ENCODE peak calls at places on chromosomes 13 and 19, in seven cellular contexts. Z is Karpas-422; W is effector memory CD4-positive, alpha-beta T cell; N is neural progenitor cell; A is AG04450; V is upper lobe of right lung; S is tibial nerve. B is an unnamed sample.

GRCh38 chr19:46306501-46306900 is 9.7 kb downstream of the HIF3A start:
- DNase-seq in N (no peak), A (no peak), S (no peak), W (no peak), Z (no peak), V (no peak), B (no peak)

GRCh38 chr13:105982219-105982618 is 553.2 kb downstream of the EFNB2 start:
- DNase-seq in S (no peak), Z (no peak), A (no peak), V (no peak), W (no peak), N (peak), B (no peak)

GRCh38 chr13:55815458-55816033 is 1325.2 kb upstream of the PRR20A start:
- DNase-seq in A (no peak), S (no peak), N (no peak), W (no peak), V (no peak), Z (no peak), B (no peak)

GRCh38 chr13:78020861-78021260 is 102.2 kb upstream of the EDNRB start:
- DNase-seq in V (no peak), N (peak), W (no peak), Z (no peak), A (no peak), S (no peak), B (no peak)

GRCh38 chr19:45291834-45292233 is 30.8 kb downstream of the CKM start:
- DNase-seq in W (no peak), Z (no peak), A (no peak), V (no peak), N (no peak), S (no peak), B (no peak)

GRCh38 chr13:50969691-50970090 is 60.1 kb downstream of the RNASEH2B start:
- DNase-seq in W (no peak), A (no peak), Z (no peak), N (peak), V (no peak), S (no peak), B (no peak)

GRCh38 chr13:40483601-40484000 is 182.8 kb downstream of the FOXO1 start:
- DNase-seq in A (no peak), W (no peak), N (no peak), S (no peak), Z (no peak), V (no peak), B (no peak)

GRCh38 chr19:31334101-31334848 is 15.0 kb downstream of the TSHZ3 start:
- DNase-seq in N (no peak), V (no peak), W (no peak), S (no peak), Z (no peak), A (no peak), B (no peak)

GRCh38 chr19:52963229-52963760 is 614 bp upstream of the ZNF816 start:
- DNase-seq in W (no peak), V (no peak), A (no peak), Z (no peak), N (peak), S (no peak), B (no peak)

GRCh38 chr13:94063096-94063495 is 416.4 kb downstream of the DCT start:
- DNase-seq in N (no peak), Z (no peak), W (no peak), V (no peak), A (peak), S (no peak), B (no peak)

GRCh38 chr13:20473139-20473538 is 52.5 kb downstream of the CRYL1 start:
- DNase-seq in V (no peak), Z (no peak), A (no peak), W (no peak), N (no peak), S (no peak), B (peak)

GRCh38 chr19:13526552-13526951 is 20.3 kb upstream of the CACNA1A start:
- DNase-seq in Z (peak), V (no peak), N (peak), S (no peak), W (no peak), A (no peak), B (no peak)

GRCh38 chr13:51620165-51620983 is 36.1 kb downstream of the WDFY2 start:
- DNase-seq in A (no peak), V (no peak), S (no peak), W (no peak), N (no peak), Z (no peak), B (no peak)

GRCh38 chr19:48363500-48363809 is 285 bp downstream of the TMEM143 start:
- DNase-seq in A (no peak), V (no peak), Z (no peak), N (no peak), S (no peak), W (no peak), B (no peak)

GRCh38 chr13:31775686-31776085 is 36.4 kb downstream of the RXFP2 start:
- DNase-seq in S (peak), N (no peak), W (no peak), Z (no peak), V (no peak), A (no peak), B (no peak)

GRCh38 chr13:75762066-75762937 is 126.2 kb downstream of the LMO7 start:
- DNase-seq in W (no peak), N (no peak), Z (no peak), A (no peak), V (no peak), S (no peak), B (no peak)

GRCh38 chr13:31670831-31671617 is 68.3 kb upstream of the RXFP2 start:
- DNase-seq in A (no peak), S (no peak), Z (no peak), V (no peak), N (no peak), W (no peak), B (no peak)

GRCh38 chr19:51121257-51121656 is 3.4 kb upstream of the SIGLEC9 start:
- DNase-seq in N (no peak), V (no peak), W (no peak), A (no peak), S (no peak), Z (no peak), B (no peak)

GRCh38 chr13:99969368-99969933 is 2.1 kb downstream of the ZIC5 start:
- DNase-seq in S (no peak), A (no peak), V (no peak), N (peak), Z (no peak), W (no peak), B (no peak)
- H3K4me3 ChIP-seq in S (peak), A (no peak), V (peak), N (peak), Z (no peak), W (peak), B (no peak)

DNA sequence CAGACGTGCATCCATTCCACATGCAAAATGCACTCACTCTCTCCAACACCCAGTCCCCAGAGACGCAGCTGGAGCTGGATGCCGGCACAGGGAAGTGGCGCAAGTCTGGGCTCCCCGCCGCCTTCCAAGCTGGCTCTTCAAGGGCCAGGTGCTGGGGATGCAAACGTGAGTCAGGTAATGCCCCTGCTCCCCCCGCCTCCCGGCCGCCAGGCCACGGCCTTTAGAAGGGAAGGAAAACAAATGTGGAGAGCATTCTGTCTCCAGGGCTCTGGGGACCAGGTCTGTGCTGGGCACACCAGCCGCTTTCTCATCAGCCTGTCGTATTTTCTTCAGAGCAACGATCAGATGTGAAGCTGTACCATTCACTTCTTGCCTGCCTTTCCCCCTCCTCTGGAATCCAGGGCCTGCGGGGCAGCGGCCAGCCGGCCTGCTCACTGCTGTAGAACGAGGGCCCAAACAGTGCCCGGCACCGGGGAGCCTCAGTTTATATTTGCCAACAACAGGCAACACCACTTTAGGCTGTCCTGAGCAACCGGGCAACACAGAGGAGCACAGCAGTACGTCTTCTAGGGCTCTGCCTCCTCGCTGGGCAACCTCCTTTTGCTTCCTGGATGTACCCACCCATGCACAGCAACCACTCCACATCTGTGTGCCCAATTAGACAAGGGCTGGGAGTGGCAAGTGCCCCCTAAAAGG is 3.8 kb downstream of the RAB20 start:
- DNase-seq in N (no peak), W (no peak), Z (no peak), S (no peak), A (no peak), V (peak), B (no peak)
- H3K27ac ChIP-seq in N (no peak), W (no peak), Z (no peak), S (peak), A (no peak), V (peak), B (no peak)

GRCh38 chr19:8148088-8148409 is 1.3 kb downstream of the FBN3 start:
- DNase-seq in N (no peak), V (no peak), Z (no peak), S (no peak), W (no peak), A (no peak), B (no peak)
- H3K4me3 ChIP-seq in N (peak), V (no peak), Z (no peak), S (no peak), W (no peak), A (no peak), B (no peak)

DNA sequence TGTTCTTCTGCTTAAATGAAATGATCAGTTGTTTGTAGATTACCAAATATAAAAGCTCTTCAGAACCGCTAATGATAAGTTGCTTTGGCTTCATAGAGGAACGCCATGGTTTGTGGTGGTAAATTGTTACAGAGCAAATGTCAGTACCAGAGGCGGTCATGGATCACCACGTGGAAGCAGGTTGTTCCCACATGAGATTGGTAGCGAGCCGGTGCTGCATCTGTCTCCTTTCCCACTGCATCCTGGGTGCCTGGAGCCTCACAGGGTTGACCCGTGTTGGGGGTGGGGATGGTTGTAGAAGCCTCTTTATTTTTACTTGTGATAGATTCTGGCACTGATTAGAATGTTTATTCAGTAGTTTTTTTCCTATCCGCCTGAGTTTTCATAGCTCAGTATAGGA is 14.7 kb downstream of the GARRE1 start:
- DNase-seq in W (no peak), Z (peak), S (no peak), A (no peak), V (no peak), N (no peak), B (no peak)
- H3K27ac ChIP-seq in W (peak), Z (peak), S (peak), A (no peak), V (peak), N (no peak), B (no peak)

DNA sequence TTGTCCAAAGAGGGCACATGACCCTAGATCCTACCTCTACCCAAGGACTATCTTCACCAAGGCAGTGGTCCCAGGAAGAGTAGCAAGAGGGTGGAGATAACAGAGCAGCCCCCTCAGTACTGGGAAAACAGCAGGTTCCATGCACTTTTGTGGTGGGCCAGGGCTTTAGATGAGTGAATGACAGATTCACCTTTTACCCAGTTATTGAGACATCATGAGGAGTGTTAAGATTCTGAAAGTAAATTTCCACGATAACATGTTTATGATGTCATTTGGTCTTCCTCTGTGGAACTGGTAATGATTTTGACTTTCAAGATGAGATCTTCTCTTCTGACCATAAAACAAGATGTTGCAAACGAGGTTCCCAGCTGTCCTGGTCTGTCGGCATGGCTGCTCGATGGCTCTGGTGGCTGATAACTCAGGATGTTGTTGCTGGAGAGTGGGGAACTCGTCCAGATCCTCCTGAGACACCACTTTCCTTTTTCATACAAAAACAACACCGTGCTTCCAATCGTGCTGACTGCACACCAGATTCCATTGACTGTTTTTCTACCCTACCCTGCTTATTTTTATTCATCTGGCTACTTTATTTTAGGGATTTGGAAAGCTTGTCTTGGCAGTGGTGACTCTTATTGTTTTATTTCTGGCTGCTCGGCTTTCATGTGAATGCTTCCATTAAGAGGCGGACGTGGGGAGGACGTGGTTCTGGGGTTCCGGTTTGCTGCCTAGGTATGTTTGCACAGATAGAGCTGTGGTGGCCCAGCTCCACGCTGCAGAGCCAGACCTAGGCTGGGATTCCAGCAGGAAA is 88.5 kb downstream of the LRCH1 start:
- DNase-seq in S (no peak), V (no peak), Z (no peak), W (no peak), A (no peak), N (no peak), B (peak)
- H3K4me3 ChIP-seq in S (peak), V (no peak), Z (no peak), W (no peak), A (no peak), N (no peak), B (peak)

GRCh38 chr19:36009633-36010379 is 1.2 kb upstream of the SYNE4 start:
- DNase-seq in N (no peak), V (no peak), A (no peak), S (no peak), W (no peak), Z (peak), B (no peak)
- H3K27ac ChIP-seq in N (no peak), V (no peak), A (peak), S (peak), W (no peak), Z (peak), B (no peak)

DNA sequence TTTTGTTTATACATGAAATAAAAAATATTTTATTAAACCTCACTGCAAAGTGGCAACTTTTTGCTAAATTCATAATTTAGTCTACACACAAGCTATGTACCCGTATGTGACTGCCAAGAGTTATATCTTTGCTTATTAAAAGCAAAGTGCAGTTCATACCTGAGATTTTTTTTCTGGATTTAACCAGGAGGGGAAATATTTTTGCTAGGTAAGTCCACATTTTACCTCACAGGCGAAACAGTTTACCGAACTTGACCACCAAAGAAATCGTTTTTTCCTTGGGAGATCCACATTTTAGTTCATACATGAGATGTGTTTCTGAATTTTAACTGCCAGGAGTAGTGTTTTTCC is 12.2 kb upstream of the JSRP1 start:
- DNase-seq in Z (no peak), V (no peak), N (no peak), W (no peak), S (no peak), A (no peak), B (no peak)
- H3K4me3 ChIP-seq in Z (peak), V (peak), N (peak), W (peak), S (peak), A (no peak), B (no peak)